ENCODE peak calls at places on chromosome 3, in eight cellular contexts. G is RWPE1, M is AG04450, F is endothelial cell, W is OCI-LY7, E is PC-9, N is progenitor cell of endocrine pancreas, O is thoracic aorta. H is an unnamed sample.

GRCh38 chr3:29531611-29532150 is 250.8 kb downstream of the RBMS3 start:
- DNase-seq in G (no peak), M (no peak), F (no peak), W (no peak), E (no peak), N (no peak), O (no peak), H (no peak)

GRCh38 chr3:41120461-41120860 is 78.8 kb upstream of the CTNNB1 start:
- DNase-seq in G (no peak), M (no peak), F (no peak), W (no peak), E (no peak), N (no peak), O (no peak), H (no peak)

GRCh38 chr3:101796076-101796475 is 17.1 kb downstream of the NXPE3 start:
- DNase-seq in G (no peak), M (no peak), F (no peak), W (no peak), E (no peak), N (no peak), O (no peak), H (no peak)

GRCh38 chr3:134904796-134905646 is 110.0 kb downstream of the EPHB1 start:
- DNase-seq in G (no peak), M (no peak), F (no peak), W (no peak), E (no peak), N (no peak), O (no peak), H (no peak)

GRCh38 chr3:78606756-78607155 is 1161.0 kb downstream of the ROBO1 start:
- DNase-seq in G (no peak), M (no peak), F (no peak), W (no peak), E (no peak), N (no peak), O (no peak), H (no peak)

GRCh38 chr3:39718674-39719595 is 90.5 kb upstream of the MYRIP start:
- DNase-seq in G (no peak), M (no peak), F (no peak), W (no peak), E (no peak), N (no peak), O (no peak), H (no peak)

GRCh38 chr3:187718802-187719201 is 16.4 kb upstream of the RTP2 start:
- DNase-seq in G (no peak), M (no peak), F (no peak), W (no peak), E (no peak), N (no peak), O (no peak), H (no peak)

GRCh38 chr3:192275741-192276355 is 451.5 kb downstream of the FGF12 start:
- DNase-seq in G (no peak), M (no peak), F (no peak), W (no peak), E (peak), N (no peak), O (no peak), H (no peak)

GRCh38 chr3:11764931-11765363 is 81.7 kb downstream of the TAMM41 start:
- DNase-seq in G (peak), M (peak), F (no peak), W (no peak), E (peak), N (no peak), O (no peak), H (no peak)

GRCh38 chr3:25002052-25002451 is 426.0 kb upstream of the RARB start:
- DNase-seq in G (no peak), M (no peak), F (no peak), W (no peak), E (no peak), N (no peak), O (no peak), H (no peak)

GRCh38 chr3:16377847-16378302 is 112.9 kb downstream of the OXNAD1 start:
- DNase-seq in G (no peak), M (no peak), F (no peak), W (peak), E (no peak), N (no peak), O (no peak), H (no peak)

GRCh38 chr3:129018271-129018670 is 17.2 kb downstream of the EFCC1 start:
- DNase-seq in G (no peak), M (no peak), F (no peak), W (no peak), E (no peak), N (no peak), O (no peak), H (no peak)

GRCh38 chr3:149114458-149114857 is 15.0 kb upstream of the HPS3 start:
- DNase-seq in G (no peak), M (no peak), F (no peak), W (no peak), E (no peak), N (no peak), O (no peak), H (no peak)

GRCh38 chr3:157785071-157785826 is 282.0 kb upstream of the VEPH1 start:
- DNase-seq in G (peak), M (peak), F (no peak), W (no peak), E (peak), N (no peak), O (no peak), H (no peak)

GRCh38 chr3:25856902-25857518 is 67.1 kb downstream of the OXSM start:
- DNase-seq in G (peak), M (peak), F (no peak), W (peak), E (no peak), N (no peak), O (no peak), H (peak)

GRCh38 chr3:127451321-127451720 is 139.2 kb downstream of the TPRA1 start:
- DNase-seq in G (no peak), M (no peak), F (no peak), W (no peak), E (no peak), N (no peak), O (no peak), H (no peak)

GRCh38 chr3:49276475-49277356 is at the start of gene C3orf62:
- DNase-seq in G (peak), M (peak), F (peak), W (no peak), E (no peak), N (peak), O (peak), H (no peak)

GRCh38 chr3:73745429-73746247 is 120.9 kb upstream of the PDZRN3 start:
- DNase-seq in G (no peak), M (no peak), F (no peak), W (no peak), E (no peak), N (no peak), O (no peak), H (no peak)

GRCh38 chr3:27165348-27165747 is 203.8 kb downstream of the NEK10 start:
- DNase-seq in G (no peak), M (peak), F (no peak), W (no peak), E (no peak), N (no peak), O (no peak), H (no peak)

GRCh38 chr3:167684389-167684993 is 30.7 kb upstream of the WDR49 start:
- DNase-seq in G (peak), M (peak), F (peak), W (peak), E (peak), N (peak), O (peak), H (no peak)

GRCh38 chr3:36992806-36993325 is at the start of gene EPM2AIP1:
- DNase-seq in G (peak), M (no peak), F (peak), W (no peak), E (peak), N (peak), O (no peak), H (no peak)
- TF ChIP-seq CTCF in G (peak), M (no peak), F (peak), W (peak), E (no peak), N (peak), O (peak), H (no peak)

GRCh38 chr3:17686613-17687012 is 55.8 kb downstream of the TBC1D5 start:
- DNase-seq in G (no peak), M (no peak), F (peak), W (peak), E (no peak), N (no peak), O (no peak), H (no peak)
- TF ChIP-seq CTCF in G (no peak), M (peak), F (no peak), W (peak), E (no peak), N (peak), O (no peak), H (peak)

GRCh38 chr3:152976232-152976631 is 141.3 kb downstream of the P2RY1 start:
- DNase-seq in G (no peak), M (no peak), F (no peak), W (no peak), E (no peak), N (no peak), O (no peak), H (no peak)
- TF ChIP-seq CTCF in G (no peak), M (no peak), F (no peak), W (no peak), E (no peak), N (no peak), O (no peak), H (no peak)

DNA sequence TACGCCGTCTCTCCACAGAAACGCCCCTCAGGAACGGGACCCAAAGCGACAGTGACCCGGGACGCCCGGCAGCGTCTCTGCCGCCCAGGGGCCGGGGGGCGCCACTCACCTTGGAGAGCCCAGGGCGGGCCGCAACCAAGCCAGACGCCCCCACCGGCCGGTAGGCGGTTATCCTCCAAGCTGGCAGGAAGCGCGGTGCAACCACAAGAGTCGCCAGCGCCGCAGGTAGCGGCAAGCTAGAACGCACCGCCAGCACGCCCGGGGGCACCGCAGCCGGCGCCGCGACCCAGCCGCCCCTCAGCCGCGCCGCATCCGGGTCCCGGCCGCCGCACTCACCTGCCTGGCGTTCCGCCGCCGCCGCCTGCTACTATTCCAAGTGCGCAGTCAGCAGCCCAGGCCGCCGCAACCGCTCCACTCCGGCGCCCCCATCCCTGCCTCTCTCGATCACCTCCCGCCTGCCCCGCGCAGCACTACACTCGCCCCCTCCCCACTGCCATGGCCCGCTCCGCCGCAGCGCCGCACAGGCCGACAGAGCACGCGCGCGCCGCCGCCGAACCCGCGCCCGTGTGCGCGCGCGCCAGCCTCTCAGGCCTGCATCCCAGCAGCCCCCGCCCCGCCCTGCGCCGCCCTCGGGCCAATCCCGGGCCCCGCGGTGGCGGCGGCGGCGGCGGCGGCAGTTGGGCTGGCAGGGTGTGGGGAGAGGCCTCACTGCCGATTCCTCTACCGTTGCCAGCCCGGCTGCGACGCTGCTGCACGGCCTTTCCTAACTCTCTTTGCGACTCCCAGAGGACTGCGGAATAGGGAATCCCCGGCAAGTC is at the start of gene PIK3CB:
- DNase-seq in G (peak), M (no peak), F (peak), W (peak), E (peak), N (peak), O (peak), H (peak)
- TF ChIP-seq CTCF in G (peak), M (peak), F (no peak), W (peak), E (peak), N (peak), O (no peak), H (peak)

H was measured in D721Med.